ENCODE peak calls at places on chromosomes 1 and 21, in seven cellular contexts. One of them, this sample, is unnamed. For H3K4me1, the result is how much of the 10 kb centered on the place peaks cover.

GRCh38 chr1:168079761-168080160 is 57.0 kb downstream of the GPR161 start:
- DNase-seq in transverse colon: no peak
- DNase-seq in ovary: no peak
- DNase-seq in sigmoid colon: no peak
- DNase-seq in A549: no peak
- DNase-seq in tibial nerve: no peak
- DNase-seq in SK-N-SH: no peak
- DNase-seq in this sample: no peak

GRCh38 chr1:214864896-214865688 is 217.4 kb upstream of the KCNK2 start:
- DNase-seq in transverse colon: no peak
- DNase-seq in ovary: no peak
- DNase-seq in sigmoid colon: no peak
- DNase-seq in A549: peak
- DNase-seq in tibial nerve: no peak
- DNase-seq in SK-N-SH: no peak
- DNase-seq in this sample: no peak

GRCh38 chr1:179586107-179586823 is 5.4 kb upstream of the TDRD5 start:
- DNase-seq in transverse colon: peak
- DNase-seq in ovary: no peak
- DNase-seq in sigmoid colon: peak
- DNase-seq in A549: peak
- DNase-seq in tibial nerve: no peak
- DNase-seq in SK-N-SH: peak
- DNase-seq in this sample: no peak

GRCh38 chr1:37234941-37235418 is 200.7 kb upstream of the GRIK3 start:
- DNase-seq in transverse colon: no peak
- DNase-seq in ovary: no peak
- DNase-seq in sigmoid colon: no peak
- DNase-seq in A549: no peak
- DNase-seq in tibial nerve: no peak
- DNase-seq in SK-N-SH: no peak
- DNase-seq in this sample: no peak

GRCh38 chr1:223832637-223832943 is 13.2 kb downstream of the TP53BP2 start:
- DNase-seq in transverse colon: no peak
- DNase-seq in ovary: no peak
- DNase-seq in sigmoid colon: no peak
- DNase-seq in A549: no peak
- DNase-seq in tibial nerve: no peak
- DNase-seq in SK-N-SH: no peak
- DNase-seq in this sample: no peak

GRCh38 chr1:230577537-230577936 is 64.7 kb upstream of the COG2 start:
- DNase-seq in transverse colon: no peak
- DNase-seq in ovary: no peak
- DNase-seq in sigmoid colon: no peak
- DNase-seq in A549: no peak
- DNase-seq in tibial nerve: no peak
- DNase-seq in SK-N-SH: no peak
- DNase-seq in this sample: no peak

GRCh38 chr1:21520899-21521716 is 11.9 kb downstream of the ALPL start:
- DNase-seq in transverse colon: no peak
- DNase-seq in ovary: no peak
- DNase-seq in sigmoid colon: no peak
- DNase-seq in A549: no peak
- DNase-seq in tibial nerve: no peak
- DNase-seq in SK-N-SH: no peak
- DNase-seq in this sample: no peak

GRCh38 chr1:20366076-20366765 is 75.5 kb downstream of the VWA5B1 start:
- DNase-seq in transverse colon: peak
- DNase-seq in ovary: no peak
- DNase-seq in sigmoid colon: peak
- DNase-seq in A549: no peak
- DNase-seq in tibial nerve: no peak
- DNase-seq in SK-N-SH: peak
- DNase-seq in this sample: no peak

GRCh38 chr1:98429851-98430496 is 231.5 kb upstream of the SNX7 start:
- DNase-seq in transverse colon: peak
- DNase-seq in ovary: no peak
- DNase-seq in sigmoid colon: no peak
- DNase-seq in A549: no peak
- DNase-seq in tibial nerve: no peak
- DNase-seq in SK-N-SH: no peak
- DNase-seq in this sample: no peak

GRCh38 chr21:44846485-44847260 is 26.8 kb downstream of the PTTG1IP start:
- DNase-seq in transverse colon: peak
- DNase-seq in ovary: peak
- DNase-seq in sigmoid colon: peak
- DNase-seq in A549: no peak
- DNase-seq in tibial nerve: peak
- DNase-seq in SK-N-SH: peak
- DNase-seq in this sample: peak

GRCh38 chr1:61641578-61642336 is 83.2 kb downstream of the TM2D1 start:
- DNase-seq in transverse colon: peak
- DNase-seq in ovary: peak
- DNase-seq in sigmoid colon: peak
- DNase-seq in A549: peak
- DNase-seq in tibial nerve: peak
- DNase-seq in SK-N-SH: peak
- DNase-seq in this sample: peak

GRCh38 chr1:54995835-54996234 is 2.9 kb upstream of the BSND start:
- DNase-seq in transverse colon: no peak
- DNase-seq in ovary: no peak
- DNase-seq in sigmoid colon: no peak
- DNase-seq in A549: no peak
- DNase-seq in tibial nerve: no peak
- DNase-seq in SK-N-SH: no peak
- DNase-seq in this sample: no peak

GRCh38 chr1:29282135-29282923 is 46.0 kb downstream of the PTPRU start:
- DNase-seq in transverse colon: no peak
- DNase-seq in ovary: no peak
- DNase-seq in sigmoid colon: no peak
- DNase-seq in A549: no peak
- DNase-seq in tibial nerve: no peak
- DNase-seq in SK-N-SH: no peak
- DNase-seq in this sample: no peak

GRCh38 chr21:46559291-46559983 is 45.4 kb downstream of the S100B start:
- DNase-seq in transverse colon: no peak
- DNase-seq in ovary: no peak
- DNase-seq in sigmoid colon: peak
- DNase-seq in A549: no peak
- DNase-seq in tibial nerve: no peak
- DNase-seq in SK-N-SH: no peak
- DNase-seq in this sample: no peak

GRCh38 chr1:114355240-114355639 is 155.8 kb downstream of the TRIM33 start:
- DNase-seq in transverse colon: no peak
- DNase-seq in ovary: no peak
- DNase-seq in sigmoid colon: no peak
- DNase-seq in A549: no peak
- DNase-seq in tibial nerve: no peak
- DNase-seq in SK-N-SH: no peak
- DNase-seq in this sample: no peak

GRCh38 chr1:223421025-223421424 is 27.8 kb downstream of the CCDC185 start:
- DNase-seq in transverse colon: no peak
- DNase-seq in ovary: no peak
- DNase-seq in sigmoid colon: no peak
- DNase-seq in A549: no peak
- DNase-seq in tibial nerve: no peak
- DNase-seq in SK-N-SH: no peak
- DNase-seq in this sample: no peak

GRCh38 chr1:98055457-98055856 is 134.6 kb upstream of the DPYD start:
- DNase-seq in transverse colon: no peak
- DNase-seq in ovary: no peak
- DNase-seq in sigmoid colon: no peak
- DNase-seq in A549: no peak
- DNase-seq in tibial nerve: no peak
- DNase-seq in SK-N-SH: no peak
- DNase-seq in this sample: no peak

GRCh38 chr1:145889722-145890121 is 4.1 kb upstream of the ANKRD35 start:
- DNase-seq in transverse colon: no peak
- DNase-seq in ovary: no peak
- DNase-seq in sigmoid colon: no peak
- DNase-seq in A549: no peak
- DNase-seq in tibial nerve: no peak
- DNase-seq in SK-N-SH: no peak
- DNase-seq in this sample: no peak

GRCh38 chr1:97758589-97759057 is 162.2 kb downstream of the DPYD start:
- DNase-seq in transverse colon: no peak
- DNase-seq in ovary: no peak
- DNase-seq in sigmoid colon: no peak
- DNase-seq in A549: peak
- DNase-seq in tibial nerve: no peak
- DNase-seq in SK-N-SH: no peak
- DNase-seq in this sample: no peak

GRCh38 chr1:156942176-156942575 is 21.7 kb downstream of the LRRC71 start:
- DNase-seq in transverse colon: no peak
- DNase-seq in ovary: no peak
- DNase-seq in sigmoid colon: no peak
- DNase-seq in A549: no peak
- DNase-seq in tibial nerve: no peak
- DNase-seq in SK-N-SH: no peak
- DNase-seq in this sample: peak

GRCh38 chr1:229664133-229664689 is 38.2 kb downstream of the URB2 start:
- DNase-seq in transverse colon: peak
- DNase-seq in ovary: no peak
- DNase-seq in sigmoid colon: no peak
- DNase-seq in A549: no peak
- DNase-seq in tibial nerve: no peak
- DNase-seq in SK-N-SH: peak
- DNase-seq in this sample: no peak

GRCh38 chr1:203990118-203990517 is 82.8 kb upstream of the SOX13 start:
- DNase-seq in transverse colon: no peak
- DNase-seq in ovary: no peak
- DNase-seq in sigmoid colon: no peak
- DNase-seq in A549: no peak
- DNase-seq in tibial nerve: no peak
- DNase-seq in SK-N-SH: no peak
- DNase-seq in this sample: no peak

GRCh38 chr1:203996126-203996525 is 76.8 kb upstream of the SOX13 start:
- DNase-seq in transverse colon: no peak
- DNase-seq in ovary: no peak
- DNase-seq in sigmoid colon: peak
- DNase-seq in A549: peak
- DNase-seq in tibial nerve: no peak
- DNase-seq in SK-N-SH: no peak
- DNase-seq in this sample: no peak

GRCh38 chr1:203986887-203987461 is 85.9 kb upstream of the SOX13 start:
- DNase-seq in transverse colon: no peak
- DNase-seq in ovary: no peak
- DNase-seq in sigmoid colon: no peak
- DNase-seq in A549: no peak
- DNase-seq in tibial nerve: no peak
- DNase-seq in SK-N-SH: no peak
- DNase-seq in this sample: no peak

GRCh38 chr1:203995228-203995627 is 77.7 kb upstream of the SOX13 start:
- DNase-seq in transverse colon: no peak
- DNase-seq in ovary: no peak
- DNase-seq in sigmoid colon: no peak
- DNase-seq in A549: no peak
- DNase-seq in tibial nerve: no peak
- DNase-seq in SK-N-SH: no peak
- DNase-seq in this sample: no peak

GRCh38 chr1:203992440-203992839 is 80.5 kb upstream of the SOX13 start:
- DNase-seq in transverse colon: no peak
- DNase-seq in ovary: no peak
- DNase-seq in sigmoid colon: no peak
- DNase-seq in A549: no peak
- DNase-seq in tibial nerve: no peak
- DNase-seq in SK-N-SH: no peak
- DNase-seq in this sample: no peak
- H3K4me1 ChIP-seq in transverse colon: under half
- H3K4me1 ChIP-seq in ovary: under half
- H3K4me1 ChIP-seq in sigmoid colon: under half
- H3K4me1 ChIP-seq in A549: under half
- H3K4me1 ChIP-seq in tibial nerve: under half
- H3K4me1 ChIP-seq in SK-N-SH: under half
- H3K4me1 ChIP-seq in this sample: under half

GRCh38 chr21:37338671-37339526 is 27.7 kb upstream of the DYRK1A start:
- DNase-seq in transverse colon: no peak
- DNase-seq in ovary: peak
- DNase-seq in sigmoid colon: peak
- DNase-seq in A549: peak
- DNase-seq in tibial nerve: no peak
- DNase-seq in SK-N-SH: peak
- DNase-seq in this sample: no peak
- TF ChIP-seq EP300 in transverse colon: no peak
- TF ChIP-seq EP300 in ovary: no peak
- TF ChIP-seq EP300 in sigmoid colon: no peak
- TF ChIP-seq EP300 in A549: no peak
- TF ChIP-seq EP300 in tibial nerve: no peak
- TF ChIP-seq EP300 in SK-N-SH: peak
- TF ChIP-seq EP300 in this sample: no peak

DNA sequence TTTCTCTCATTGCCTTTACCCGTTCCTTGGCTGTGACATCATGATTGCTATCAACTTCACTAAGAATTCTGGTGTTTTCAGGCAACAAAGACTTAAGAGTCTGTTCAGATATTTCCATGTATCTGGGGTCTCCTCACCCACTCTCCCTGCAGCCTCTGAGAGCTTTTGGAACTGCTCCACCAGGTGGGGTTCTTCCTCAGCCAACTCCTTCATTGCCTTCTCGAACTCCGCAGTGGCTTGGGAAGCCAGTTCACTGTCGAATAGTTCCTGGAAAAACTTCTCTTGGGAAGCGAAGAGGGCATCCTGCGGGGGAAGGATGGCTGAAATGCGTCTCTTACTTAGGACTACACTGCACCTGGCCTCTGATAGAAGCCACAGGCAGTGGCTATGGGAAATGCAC is 2.1 kb downstream of the PEX19 start:
- DNase-seq in transverse colon: no peak
- DNase-seq in ovary: no peak
- DNase-seq in sigmoid colon: no peak
- DNase-seq in A549: no peak
- DNase-seq in tibial nerve: no peak
- DNase-seq in SK-N-SH: no peak
- DNase-seq in this sample: no peak
- H3K27ac ChIP-seq in transverse colon: no peak
- H3K27ac ChIP-seq in ovary: no peak
- H3K27ac ChIP-seq in sigmoid colon: no peak
- H3K27ac ChIP-seq in A549: no peak
- H3K27ac ChIP-seq in tibial nerve: no peak
- H3K27ac ChIP-seq in SK-N-SH: no peak
- H3K27ac ChIP-seq in this sample: no peak

GRCh38 chr1:43532716-43533115 is 2.0 kb downstream of the PTPRF start:
- DNase-seq in transverse colon: no peak
- DNase-seq in ovary: no peak
- DNase-seq in sigmoid colon: no peak
- DNase-seq in A549: no peak
- DNase-seq in tibial nerve: no peak
- DNase-seq in SK-N-SH: no peak
- DNase-seq in this sample: no peak

GRCh38 chr1:43533615-43534014 is 2.9 kb downstream of the PTPRF start:
- DNase-seq in transverse colon: no peak
- DNase-seq in ovary: no peak
- DNase-seq in sigmoid colon: no peak
- DNase-seq in A549: no peak
- DNase-seq in tibial nerve: no peak
- DNase-seq in SK-N-SH: no peak
- DNase-seq in this sample: no peak

GRCh38 chr1:43531453-43531905 is 796 bp downstream of the PTPRF start:
- DNase-seq in transverse colon: peak
- DNase-seq in ovary: peak
- DNase-seq in sigmoid colon: no peak
- DNase-seq in A549: peak
- DNase-seq in tibial nerve: no peak
- DNase-seq in SK-N-SH: peak
- DNase-seq in this sample: no peak

GRCh38 chr1:43530483-43531452 is at the start of gene PTPRF:
- DNase-seq in transverse colon: peak
- DNase-seq in ovary: peak
- DNase-seq in sigmoid colon: peak
- DNase-seq in A549: peak
- DNase-seq in tibial nerve: no peak
- DNase-seq in SK-N-SH: peak
- DNase-seq in this sample: no peak

GRCh38 chr1:43531906-43532584 is 1.4 kb downstream of the PTPRF start:
- DNase-seq in transverse colon: no peak
- DNase-seq in ovary: no peak
- DNase-seq in sigmoid colon: no peak
- DNase-seq in A549: no peak
- DNase-seq in tibial nerve: no peak
- DNase-seq in SK-N-SH: peak
- DNase-seq in this sample: no peak
- H3K4me1 ChIP-seq in transverse colon: half or more
- H3K4me1 ChIP-seq in ovary: under half
- H3K4me1 ChIP-seq in sigmoid colon: under half
- H3K4me1 ChIP-seq in A549: under half
- H3K4me1 ChIP-seq in tibial nerve: under half
- H3K4me1 ChIP-seq in SK-N-SH: under half
- H3K4me1 ChIP-seq in this sample: half or more

This sample was measured in suprapubic skin.